ENCODE peak calls at places on chromosomes 4 and X, in six cellular contexts. J is EL, K is SK-N-MC, X is amniotic epithelial cell, W is omental fat pad, L is SK-MEL-5. B is an unnamed sample.

GRCh38 chr4:182141046-182141445 is 102.2 kb upstream of the TENM3 start:
- DNase-seq in X (peak), W (no peak), J (no peak), L (no peak), K (no peak), B (no peak)

GRCh38 chrX:115968436-115969252 is 201.9 kb upstream of the AGTR2 start:
- DNase-seq in W (no peak), J (peak), X (no peak), L (peak), K (no peak), B (peak)

GRCh38 chrX:110394653-110395052 is 36.0 kb downstream of the RTL9 start:
- DNase-seq in W (no peak), K (no peak), J (peak), L (peak), X (peak), B (peak)

GRCh38 chrX:13468096-13468495 is 101.3 kb upstream of the EGFL6 start:
- DNase-seq in J (no peak), W (no peak), K (no peak), X (no peak), L (no peak), B (no peak)

GRCh38 chrX:63656871-63657580 is 128.0 kb downstream of the ARHGEF9 start:
- DNase-seq in X (peak), W (no peak), J (peak), L (no peak), K (no peak), B (peak)

GRCh38 chrX:10608099-10608498 is 12.3 kb downstream of the MID1 start:
- DNase-seq in K (no peak), W (no peak), J (peak), L (no peak), X (peak), B (peak)

GRCh38 chrX:40866878-40867277 is 131.5 kb upstream of the MED14 start:
- DNase-seq in W (no peak), X (no peak), J (no peak), K (no peak), L (no peak), B (no peak)

GRCh38 chr4:173919196-173919595 is 364.3 kb downstream of the FBXO8 start:
- DNase-seq in K (no peak), W (no peak), X (peak), J (no peak), L (no peak), B (peak)

GRCh38 chrX:103002576-103002975 is 61.4 kb downstream of the BEX1 start:
- DNase-seq in L (no peak), J (no peak), W (no peak), X (no peak), K (no peak), B (no peak)

GRCh38 chrX:109709129-109709631 is 23.9 kb downstream of the ACSL4 start:
- DNase-seq in K (no peak), J (peak), L (no peak), X (peak), W (no peak), B (peak)

GRCh38 chrX:152020895-152021294 is 46.4 kb upstream of the GABRE start:
- DNase-seq in J (no peak), X (no peak), L (no peak), K (no peak), W (no peak), B (no peak)

GRCh38 chrX:30893206-30893605 is 4.2 kb upstream of the TAB3 start:
- DNase-seq in X (no peak), W (no peak), K (no peak), J (peak), L (no peak), B (no peak)